ENCODE peak calls at places on chromosomes 11 and 22, in ten cellular contexts. X, N, A, Y, P, Z, E, J, W and G are unnamed samples.

GRCh38 chr11:28566643-28567042 is 458.5 kb downstream of the METTL15 start:
- DNase-seq in X (no peak), N (peak; percentile 15), A (no peak), Y (no peak), P (peak; percentile 95), Z (peak; percentile 75), E (peak; percentile 60), J (no peak), W (peak; percentile 80), G (peak; percentile 46)

GRCh38 chr22:44698531-44699421 is 3.2 kb upstream of the PRR5 start:
- DNase-seq in X (no peak), N (no peak), A (no peak), Y (no peak), P (peak; percentile 74), Z (peak; percentile 71), E (no peak), J (no peak), W (no peak), G (no peak)

GRCh38 chr11:66749091-66749490 is 20.1 kb upstream of the SPTBN2 start:
- DNase-seq in X (no peak), N (no peak), A (no peak), Y (no peak), P (no peak), Z (no peak), E (no peak), J (no peak), W (no peak), G (no peak)

GRCh38 chr22:45310331-45311032 is 748 bp downstream of the FAM118A start:
- DNase-seq in X (no peak), N (no peak), A (no peak), Y (no peak), P (no peak), Z (no peak), E (no peak), J (no peak), W (no peak), G (peak; percentile 66)

GRCh38 chr11:130908061-130908460 is 8.2 kb downstream of the SNX19 start:
- DNase-seq in X (no peak), N (no peak), A (no peak), Y (no peak), P (no peak), Z (no peak), E (no peak), J (no peak), W (no peak), G (no peak)

GRCh38 chr11:86990079-86990478 is 34.9 kb upstream of the FZD4 start:
- DNase-seq in X (no peak), N (no peak), A (no peak), Y (no peak), P (peak; percentile 56), Z (no peak), E (no peak), J (no peak), W (no peak), G (no peak)

GRCh38 chr11:5123802-5124521 is 14.2 kb downstream of the OR52A5 start:
- DNase-seq in X (peak; percentile 67), N (peak; percentile 78), A (peak; percentile 27), Y (peak; percentile 55), P (peak; percentile 88), Z (peak; percentile 87), E (no peak), J (peak; percentile 11), W (peak; percentile 49), G (peak; percentile 39)

GRCh38 chr22:39244073-39244495 is 698 bp downstream of the PDGFB start:
- DNase-seq in X (peak; percentile 29), N (no peak), A (no peak), Y (no peak), P (no peak), Z (no peak), E (no peak), J (no peak), W (peak; percentile 68), G (no peak)

GRCh38 chr22:50191041-50191740 is 5.5 kb downstream of the TRABD start:
- DNase-seq in X (no peak), N (peak; percentile 47), A (peak; percentile 73), Y (no peak), P (no peak), Z (no peak), E (no peak), J (peak; percentile 74), W (peak; percentile 69), G (no peak)

GRCh38 chr22:45302047-45302446 is 7.7 kb upstream of the FAM118A start:
- DNase-seq in X (no peak), N (no peak), A (no peak), Y (no peak), P (peak; percentile 92), Z (no peak), E (no peak), J (no peak), W (no peak), G (no peak)

GRCh38 chr22:42919199-42919598 is 62.1 kb upstream of the ARFGAP3 start:
- DNase-seq in X (no peak), N (no peak), A (no peak), Y (no peak), P (no peak), Z (no peak), E (no peak), J (no peak), W (no peak), G (no peak)

GRCh38 chr11:76690736-76691135 is 20.2 kb upstream of the LRRC32 start:
- DNase-seq in X (no peak), N (no peak), A (no peak), Y (no peak), P (peak; percentile 90), Z (no peak), E (no peak), J (no peak), W (no peak), G (no peak)

GRCh38 chr22:32644252-32645100 is 157.0 kb upstream of the TIMP3 start:
- DNase-seq in X (no peak), N (no peak), A (no peak), Y (no peak), P (peak; percentile 78), Z (peak; percentile 36), E (no peak), J (peak; percentile 5), W (peak; percentile 76), G (peak; percentile 85)

GRCh38 chr11:60899021-60899936 is 7.1 kb downstream of the PRPF19 start:
- DNase-seq in X (peak; percentile 35), N (peak; percentile 68), A (no peak), Y (peak; percentile 53), P (peak; percentile 83), Z (peak; percentile 74), E (no peak), J (no peak), W (no peak), G (no peak)

GRCh38 chr22:22397292-22397870 is 111.2 kb downstream of the ZNF280B start:
- DNase-seq in X (no peak), N (peak; percentile 88), A (no peak), Y (no peak), P (peak; percentile 13), Z (peak; percentile 15), E (no peak), J (no peak), W (no peak), G (no peak)

GRCh38 chr11:128213461-128213860 is 373.9 kb downstream of the ETS1 start:
- DNase-seq in X (no peak), N (no peak), A (no peak), Y (no peak), P (no peak), Z (no peak), E (no peak), J (no peak), W (no peak), G (no peak)

GRCh38 chr11:92425127-92425526 is 200.5 kb downstream of the FAT3 start:
- DNase-seq in X (no peak), N (no peak), A (no peak), Y (no peak), P (no peak), Z (no peak), E (no peak), J (no peak), W (no peak), G (no peak)

GRCh38 chr22:22086501-22087158 is 104.0 kb upstream of the TOP3B start:
- DNase-seq in X (no peak), N (no peak), A (no peak), Y (no peak), P (no peak), Z (no peak), E (no peak), J (no peak), W (peak; percentile 56), G (no peak)

GRCh38 chr11:68077617-68078592 is 39.1 kb downstream of the TCIRG1 start:
- DNase-seq in X (no peak), N (peak; percentile 31), A (no peak), Y (no peak), P (peak; percentile 44), Z (no peak), E (no peak), J (no peak), W (no peak), G (no peak)

GRCh38 chr22:43802897-43803495 is 9.1 kb downstream of the EFCAB6 start:
- DNase-seq in X (no peak), N (no peak), A (no peak), Y (no peak), P (no peak), Z (no peak), E (no peak), J (no peak), W (no peak), G (no peak)

GRCh38 chr11:117037279-117037951 is 60.8 kb downstream of the SIK3 start:
- DNase-seq in X (no peak), N (peak; percentile 88), A (no peak), Y (no peak), P (peak; percentile 12), Z (no peak), E (no peak), J (no peak), W (no peak), G (no peak)

GRCh38 chr11:130814440-130815073 is 101.7 kb downstream of the SNX19 start:
- DNase-seq in X (no peak), N (no peak), A (no peak), Y (no peak), P (no peak), Z (no peak), E (no peak), J (no peak), W (no peak), G (no peak)

GRCh38 chr22:30591191-30591587 is 521 bp downstream of the PES1 start:
- DNase-seq in X (peak; percentile 10), N (no peak), A (no peak), Y (no peak), P (peak; percentile 53), Z (no peak), E (no peak), J (no peak), W (no peak), G (no peak)